ENCODE peak calls at places on chromosomes 13 and 19, in six cellular contexts. One of them, this sample, is unnamed.

GRCh38 chr13:73158851-73159250 is 100.0 kb downstream of the KLF5 start:
- DNase-seq in tibial nerve: no peak
- DNase-seq in esophagus muscularis mucosa: no peak
- DNase-seq in transverse colon: no peak
- DNase-seq in ovary: no peak
- DNase-seq in A549: no peak
- DNase-seq in this sample: no peak

GRCh38 chr19:40424637-40425449 is 949 bp downstream of the SERTAD1 start:
- DNase-seq in esophagus muscularis mucosa: no peak
- DNase-seq in transverse colon: no peak
- DNase-seq in tibial nerve: no peak
- DNase-seq in ovary: no peak
- DNase-seq in A549: no peak
- DNase-seq in this sample: no peak

GRCh38 chr19:40650749-40651305 is 39.6 kb downstream of the NUMBL start:
- DNase-seq in A549: no peak
- DNase-seq in tibial nerve: peak; percentile 70
- DNase-seq in ovary: no peak
- DNase-seq in transverse colon: no peak
- DNase-seq in esophagus muscularis mucosa: no peak
- DNase-seq in this sample: peak; percentile 86

GRCh38 chr13:97107815-97108534 is 113.7 kb upstream of the OXGR1 start:
- DNase-seq in A549: no peak
- DNase-seq in ovary: no peak
- DNase-seq in tibial nerve: no peak
- DNase-seq in transverse colon: no peak
- DNase-seq in esophagus muscularis mucosa: peak; percentile 77
- DNase-seq in this sample: no peak

GRCh38 chr13:111420113-111420876 is 99.9 kb downstream of the TEX29 start:
- DNase-seq in esophagus muscularis mucosa: no peak
- DNase-seq in A549: no peak
- DNase-seq in tibial nerve: no peak
- DNase-seq in ovary: no peak
- DNase-seq in transverse colon: no peak
- DNase-seq in this sample: no peak

GRCh38 chr19:8252922-8253589 is 43.9 kb downstream of the CERS4 start:
- DNase-seq in transverse colon: peak; percentile 86
- DNase-seq in esophagus muscularis mucosa: peak; percentile 95
- DNase-seq in A549: peak; percentile 74
- DNase-seq in ovary: peak; percentile 91
- DNase-seq in tibial nerve: peak; percentile 87
- DNase-seq in this sample: peak; percentile 89

GRCh38 chr13:22915442-22916082 is 265.2 kb upstream of the SGCG start:
- DNase-seq in A549: peak; percentile 3
- DNase-seq in ovary: peak; percentile 75
- DNase-seq in esophagus muscularis mucosa: no peak
- DNase-seq in tibial nerve: no peak
- DNase-seq in transverse colon: peak; percentile 68
- DNase-seq in this sample: peak; percentile 85

GRCh38 chr13:103788061-103788652 is 721.9 kb upstream of the SLC10A2 start:
- DNase-seq in tibial nerve: no peak
- DNase-seq in ovary: no peak
- DNase-seq in A549: no peak
- DNase-seq in transverse colon: no peak
- DNase-seq in esophagus muscularis mucosa: no peak
- DNase-seq in this sample: no peak

GRCh38 chr13:110396476-110396875 is 89.4 kb downstream of the COL4A2 start:
- DNase-seq in transverse colon: no peak
- DNase-seq in A549: no peak
- DNase-seq in esophagus muscularis mucosa: no peak
- DNase-seq in ovary: no peak
- DNase-seq in tibial nerve: no peak
- DNase-seq in this sample: no peak

GRCh38 chr13:36421447-36421846 is 10.8 kb upstream of the CCNA1 start:
- DNase-seq in transverse colon: no peak
- DNase-seq in esophagus muscularis mucosa: no peak
- DNase-seq in ovary: no peak
- DNase-seq in tibial nerve: no peak
- DNase-seq in A549: no peak
- DNase-seq in this sample: no peak

GRCh38 chr13:100517706-100518105 is 70.9 kb downstream of the GGACT start:
- DNase-seq in ovary: no peak
- DNase-seq in esophagus muscularis mucosa: no peak
- DNase-seq in tibial nerve: no peak
- DNase-seq in A549: no peak
- DNase-seq in transverse colon: no peak
- DNase-seq in this sample: no peak

GRCh38 chr13:49220035-49220855 is at the start of gene MLNR:
- DNase-seq in esophagus muscularis mucosa: no peak
- DNase-seq in transverse colon: no peak
- DNase-seq in ovary: peak; percentile 49
- DNase-seq in tibial nerve: no peak
- DNase-seq in A549: peak; percentile 67
- DNase-seq in this sample: no peak

GRCh38 chr13:55038230-55038629 is 2009.6 kb downstream of the OLFM4 start:
- DNase-seq in tibial nerve: no peak
- DNase-seq in ovary: no peak
- DNase-seq in esophagus muscularis mucosa: no peak
- DNase-seq in transverse colon: no peak
- DNase-seq in A549: no peak
- DNase-seq in this sample: no peak

GRCh38 chr19:29263305-29264080 is 50.5 kb upstream of the UQCRFS1 start:
- DNase-seq in tibial nerve: peak; percentile 55
- DNase-seq in transverse colon: peak; percentile 34
- DNase-seq in ovary: peak; percentile 51
- DNase-seq in esophagus muscularis mucosa: no peak
- DNase-seq in A549: peak; percentile 59
- DNase-seq in this sample: no peak

GRCh38 chr13:77222000-77222690 is 104.7 kb downstream of the MYCBP2 start:
- DNase-seq in esophagus muscularis mucosa: no peak
- DNase-seq in tibial nerve: no peak
- DNase-seq in ovary: no peak
- DNase-seq in transverse colon: no peak
- DNase-seq in A549: no peak
- DNase-seq in this sample: no peak

GRCh38 chr19:38988632-38989031 is 13.1 kb upstream of the FBXO17 start:
- DNase-seq in transverse colon: no peak
- DNase-seq in A549: no peak
- DNase-seq in tibial nerve: no peak
- DNase-seq in ovary: no peak
- DNase-seq in esophagus muscularis mucosa: no peak
- DNase-seq in this sample: no peak

GRCh38 chr13:18943721-18944391 is 237.8 kb downstream of the TUBA3C start:
- DNase-seq in esophagus muscularis mucosa: no peak
- DNase-seq in tibial nerve: no peak
- DNase-seq in A549: no peak
- DNase-seq in transverse colon: no peak
- DNase-seq in ovary: no peak
- DNase-seq in this sample: no peak

GRCh38 chr19:40596608-40597328 is 4.4 kb upstream of the LTBP4 start:
- DNase-seq in A549: peak; percentile 96
- DNase-seq in tibial nerve: no peak
- DNase-seq in transverse colon: peak; percentile 56
- DNase-seq in ovary: peak; percentile 76
- DNase-seq in esophagus muscularis mucosa: no peak
- DNase-seq in this sample: peak; percentile 83

GRCh38 chr19:46386151-46386550 is 27.2 kb downstream of the CCDC8 start:
- DNase-seq in esophagus muscularis mucosa: no peak
- DNase-seq in tibial nerve: no peak
- DNase-seq in ovary: peak; percentile 26
- DNase-seq in A549: no peak
- DNase-seq in transverse colon: no peak
- DNase-seq in this sample: peak; percentile 45

GRCh38 chr13:30745917-30746686 is 10.8 kb downstream of the ALOX5AP start:
- DNase-seq in esophagus muscularis mucosa: no peak
- DNase-seq in ovary: no peak
- DNase-seq in transverse colon: peak; percentile 54
- DNase-seq in A549: no peak
- DNase-seq in tibial nerve: no peak
- DNase-seq in this sample: no peak

GRCh38 chr13:110885966-110886365 is 28.9 kb downstream of the ANKRD10 start:
- DNase-seq in A549: no peak
- DNase-seq in transverse colon: no peak
- DNase-seq in tibial nerve: no peak
- DNase-seq in esophagus muscularis mucosa: no peak
- DNase-seq in ovary: no peak
- DNase-seq in this sample: no peak

GRCh38 chr19:17351815-17352435 is 14.6 kb downstream of the GTPBP3 start:
- DNase-seq in esophagus muscularis mucosa: no peak
- DNase-seq in transverse colon: no peak
- DNase-seq in tibial nerve: no peak
- DNase-seq in A549: no peak
- DNase-seq in ovary: no peak
- DNase-seq in this sample: no peak

GRCh38 chr19:50967924-50968708 is 1.3 kb downstream of the KLK6 start:
- DNase-seq in ovary: no peak
- DNase-seq in tibial nerve: no peak
- DNase-seq in A549: no peak
- DNase-seq in transverse colon: no peak
- DNase-seq in esophagus muscularis mucosa: no peak
- DNase-seq in this sample: no peak

GRCh38 chr19:47729468-47729798 is 15.9 kb upstream of the NOP53 start:
- DNase-seq in transverse colon: peak; percentile 45
- DNase-seq in A549: peak; percentile 92
- DNase-seq in tibial nerve: peak; percentile 64
- DNase-seq in esophagus muscularis mucosa: no peak
- DNase-seq in ovary: peak; percentile 81
- DNase-seq in this sample: peak; percentile 90
- TF ChIP-seq EP300 in transverse colon: no peak
- TF ChIP-seq EP300 in A549: peak; percentile 67
- TF ChIP-seq EP300 in tibial nerve: no peak
- TF ChIP-seq EP300 in esophagus muscularis mucosa: no peak
- TF ChIP-seq EP300 in ovary: no peak
- TF ChIP-seq EP300 in this sample: no peak

GRCh38 chr19:36605839-36606478 is 846 bp downstream of the ZNF382 start:
- DNase-seq in transverse colon: no peak
- DNase-seq in esophagus muscularis mucosa: no peak
- DNase-seq in A549: no peak
- DNase-seq in tibial nerve: no peak
- DNase-seq in ovary: no peak
- DNase-seq in this sample: no peak
- H3K9me3 ChIP-seq in transverse colon: no peaks in the 10 kb centered on the region
- H3K9me3 ChIP-seq in esophagus muscularis mucosa: no peaks in the 10 kb centered on the region
- H3K9me3 ChIP-seq in A549: peaks cover 87% of the 10 kb centered on the region
- H3K9me3 ChIP-seq in tibial nerve: peaks cover 33% of the 10 kb centered on the region
- H3K9me3 ChIP-seq in ovary: no peaks in the 10 kb centered on the region
- H3K9me3 ChIP-seq in this sample: no peaks in the 10 kb centered on the region

GRCh38 chr19:15551183-15552004 is 43.1 kb downstream of the CYP4F22 start:
- DNase-seq in esophagus muscularis mucosa: no peak
- DNase-seq in ovary: peak; percentile 57
- DNase-seq in A549: peak; percentile 47
- DNase-seq in tibial nerve: no peak
- DNase-seq in transverse colon: peak; percentile 24
- DNase-seq in this sample: no peak
- H3K4me3 ChIP-seq in esophagus muscularis mucosa: peak overlapping the region; percentile 35
- H3K4me3 ChIP-seq in ovary: peak overlapping the region; percentile 14
- H3K4me3 ChIP-seq in A549: peak overlapping the region; percentile 43
- H3K4me3 ChIP-seq in tibial nerve: no peak overlapping the region
- H3K4me3 ChIP-seq in transverse colon: no peak overlapping the region
- H3K4me3 ChIP-seq in this sample: peak overlapping the region; percentile 30

GRCh38 chr13:66693656-66694055 is 536.5 kb downstream of the PCDH9 start:
- DNase-seq in esophagus muscularis mucosa: no peak
- DNase-seq in tibial nerve: no peak
- DNase-seq in transverse colon: no peak
- DNase-seq in ovary: no peak
- DNase-seq in A549: no peak
- DNase-seq in this sample: no peak

GRCh38 chr13:66691149-66691548 is 539.0 kb downstream of the PCDH9 start:
- DNase-seq in ovary: no peak
- DNase-seq in esophagus muscularis mucosa: no peak
- DNase-seq in tibial nerve: no peak
- DNase-seq in transverse colon: no peak
- DNase-seq in A549: no peak
- DNase-seq in this sample: no peak

GRCh38 chr13:66689628-66690027 is 540.5 kb downstream of the PCDH9 start:
- DNase-seq in transverse colon: no peak
- DNase-seq in tibial nerve: no peak
- DNase-seq in A549: no peak
- DNase-seq in esophagus muscularis mucosa: no peak
- DNase-seq in ovary: no peak
- DNase-seq in this sample: no peak

GRCh38 chr13:66689037-66689619 is 541.0 kb downstream of the PCDH9 start:
- DNase-seq in transverse colon: no peak
- DNase-seq in esophagus muscularis mucosa: no peak
- DNase-seq in A549: no peak
- DNase-seq in tibial nerve: no peak
- DNase-seq in ovary: no peak
- DNase-seq in this sample: no peak
- TF ChIP-seq EP300 in transverse colon: no peak
- TF ChIP-seq EP300 in esophagus muscularis mucosa: no peak
- TF ChIP-seq EP300 in A549: no peak
- TF ChIP-seq EP300 in tibial nerve: no peak
- TF ChIP-seq EP300 in ovary: no peak
- TF ChIP-seq EP300 in this sample: no peak

GRCh38 chr19:19822148-19822429 is 539 bp upstream of the ZNF506 start:
- DNase-seq in tibial nerve: no peak
- DNase-seq in ovary: no peak
- DNase-seq in transverse colon: peak; percentile 10
- DNase-seq in esophagus muscularis mucosa: no peak
- DNase-seq in A549: no peak
- DNase-seq in this sample: peak; percentile 70

GRCh38 chr19:19823916-19824315 is 2.4 kb upstream of the ZNF506 start:
- DNase-seq in A549: no peak
- DNase-seq in esophagus muscularis mucosa: no peak
- DNase-seq in tibial nerve: no peak
- DNase-seq in ovary: no peak
- DNase-seq in transverse colon: no peak
- DNase-seq in this sample: no peak

GRCh38 chr19:19821366-19822147 is at the start of gene ZNF506:
- DNase-seq in esophagus muscularis mucosa: peak; percentile 100
- DNase-seq in ovary: peak; percentile 99
- DNase-seq in A549: peak; percentile 1
- DNase-seq in transverse colon: peak; percentile 99
- DNase-seq in tibial nerve: peak; percentile 100
- DNase-seq in this sample: peak; percentile 100

DNA sequence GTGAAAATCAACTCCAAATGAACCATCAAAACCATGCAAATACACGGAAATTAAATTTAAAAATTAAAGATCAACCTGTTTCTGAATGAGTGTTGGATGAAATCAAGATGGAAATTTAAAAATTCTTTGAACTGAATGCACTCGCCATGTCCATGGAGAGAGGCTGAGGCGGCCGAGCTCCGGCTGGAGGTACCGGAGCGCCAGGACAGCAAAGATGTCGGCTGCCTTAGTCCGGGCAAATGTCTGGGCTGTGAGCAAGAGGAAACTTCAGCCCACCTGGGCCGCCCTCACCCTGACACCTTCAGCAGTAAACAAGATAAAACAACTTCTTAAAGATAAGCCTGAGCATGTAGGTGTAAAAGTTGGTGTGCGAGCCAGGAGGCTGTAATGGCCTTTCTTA is 5.3 kb upstream of the ZNF506 start:
- DNase-seq in tibial nerve: no peak
- DNase-seq in transverse colon: no peak
- DNase-seq in esophagus muscularis mucosa: no peak
- DNase-seq in ovary: no peak
- DNase-seq in A549: no peak
- DNase-seq in this sample: no peak
- H3K9me3 ChIP-seq in tibial nerve: peaks cover 45% of the 10 kb centered on the region
- H3K9me3 ChIP-seq in transverse colon: peaks cover 47% of the 10 kb centered on the region
- H3K9me3 ChIP-seq in esophagus muscularis mucosa: peaks cover 23% of the 10 kb centered on the region
- H3K9me3 ChIP-seq in ovary: no peaks in the 10 kb centered on the region
- H3K9me3 ChIP-seq in A549: peaks cover 14% of the 10 kb centered on the region
- H3K9me3 ChIP-seq in this sample: no peaks in the 10 kb centered on the region